ENCODE peak calls at places on chromosomes 6 and 20, in five cellular contexts. G is HCT116, B is H1, Q is HepG2, V is GM12878. F is an unnamed sample. For H3K4me1, the result is how much of the 10 kb centered on the place peaks cover.

GRCh38 chr6:113564401-113565161 is 292.6 kb upstream of the MARCKS start:
- DNase-seq in Q (peak), G (no peak), B (peak), V (no peak), F (peak)

GRCh38 chr6:150366118-150366778 is 2.6 kb upstream of the IYD start:
- DNase-seq in Q (no peak), G (no peak), B (no peak), V (no peak), F (no peak)

GRCh38 chr6:136526196-136526930 is 23.9 kb downstream of the MAP7 start:
- DNase-seq in B (peak), G (no peak), V (no peak), Q (peak), F (peak)

GRCh38 chr20:46631212-46631869 is 19.9 kb downstream of the SLC13A3 start:
- DNase-seq in B (no peak), V (no peak), Q (peak), G (no peak), F (no peak)

GRCh38 chr6:31474871-31475286 is 23.1 kb upstream of the MICB start:
- DNase-seq in V (no peak), B (no peak), G (no peak), Q (no peak), F (no peak)

GRCh38 chr20:25280051-25280573 is 32.2 kb downstream of the PYGB start:
- DNase-seq in G (no peak), V (no peak), Q (no peak), B (no peak), F (no peak)

GRCh38 chr20:63016514-63017075 is 9.8 kb upstream of the BHLHE23 start:
- DNase-seq in Q (no peak), B (no peak), V (no peak), G (no peak), F (no peak)

GRCh38 chr6:157209865-157210530 is 113.3 kb downstream of the TMEM242 start:
- DNase-seq in B (no peak), Q (no peak), G (no peak), V (no peak), F (no peak)

GRCh38 chr6:138468320-138469015 is 30.8 kb downstream of the NHSL1 start:
- DNase-seq in Q (peak), V (no peak), B (no peak), G (peak), F (no peak)

GRCh38 chr6:44735631-44735963 is 348.1 kb downstream of the CDC5L start:
- DNase-seq in B (no peak), V (peak), Q (no peak), G (no peak), F (no peak)

GRCh38 chr6:85252552-85252951 is 197.3 kb upstream of the NT5E start:
- DNase-seq in B (no peak), G (no peak), Q (no peak), V (no peak), F (no peak)

GRCh38 chr20:40908311-40908710 is 120.3 kb upstream of the TOP1 start:
- DNase-seq in B (no peak), Q (no peak), G (no peak), V (no peak), F (no peak)

GRCh38 chr6:6515691-6516607 is 72.6 kb upstream of the LY86 start:
- DNase-seq in Q (no peak), V (peak), B (no peak), G (no peak), F (no peak)

GRCh38 chr6:68094070-68094469 is 541.0 kb upstream of the ADGRB3 start:
- DNase-seq in V (peak), Q (no peak), B (no peak), G (no peak), F (no peak)

GRCh38 chr6:77740380-77740779 is 87.5 kb downstream of the MEI4 start:
- DNase-seq in V (no peak), G (peak), Q (peak), B (no peak), F (no peak)

GRCh38 chr6:28291573-28291972 is 10.2 kb downstream of the PGBD1 start:
- DNase-seq in V (no peak), G (no peak), Q (no peak), B (no peak), F (no peak)

GRCh38 chr6:41190791-41191190 is 10.2 kb downstream of the TREML2 start:
- DNase-seq in V (no peak), Q (no peak), G (no peak), B (no peak), F (no peak)

GRCh38 chr6:150016324-150017185 is 8.8 kb downstream of the RAET1L start:
- DNase-seq in V (no peak), Q (peak), G (peak), B (no peak), F (peak)

GRCh38 chr6:18265099-18265372 is 706 bp upstream of the DEK start:
- DNase-seq in G (no peak), V (no peak), B (no peak), Q (no peak), F (no peak)

GRCh38 chr6:100577425-100577824 is 112.7 kb upstream of the SIM1 start:
- DNase-seq in G (no peak), B (no peak), V (no peak), Q (no peak), F (no peak)
- H3K4me1 ChIP-seq in G (under half), B (under half), V (under half), Q (under half), F (under half)

GRCh38 chr6:25277857-25278256 is 1.3 kb upstream of the CARMIL1 start:
- DNase-seq in V (no peak), G (no peak), Q (no peak), B (no peak), F (no peak)

GRCh38 chr6:25278914-25279747 is at the start of gene CARMIL1:
- DNase-seq in Q (peak), V (no peak), B (peak), G (peak), F (peak)

GRCh38 chr6:25280617-25280990 is 1.4 kb downstream of the CARMIL1 start:
- DNase-seq in Q (peak), V (no peak), B (no peak), G (no peak), F (no peak)

GRCh38 chr6:25278557-25278913 is 639 bp upstream of the CARMIL1 start:
- DNase-seq in V (no peak), G (no peak), Q (no peak), B (no peak), F (peak)

GRCh38 chr6:25279748-25280616 is 808 bp downstream of the CARMIL1 start:
- DNase-seq in B (peak), V (no peak), G (no peak), Q (peak), F (peak)
- TF ChIP-seq ZNF274 in B (no peak), V (no peak), G (no peak), Q (peak), F (no peak)

GRCh38 chr6:10269814-10270472 is 144.9 kb downstream of the TFAP2A start:
- DNase-seq in G (no peak), Q (peak), B (no peak), V (no peak), F (no peak)

GRCh38 chr6:10268661-10269060 is 146.2 kb downstream of the TFAP2A start:
- DNase-seq in V (no peak), B (no peak), Q (no peak), G (no peak), F (no peak)

GRCh38 chr6:10268111-10268510 is 146.8 kb downstream of the TFAP2A start:
- DNase-seq in B (peak), G (no peak), V (no peak), Q (no peak), F (peak)

GRCh38 chr6:10272591-10272990 is 142.3 kb downstream of the TFAP2A start:
- DNase-seq in Q (no peak), B (no peak), G (no peak), V (no peak), F (no peak)

GRCh38 chr6:10271982-10272381 is 142.9 kb downstream of the TFAP2A start:
- DNase-seq in V (no peak), Q (no peak), G (no peak), B (no peak), F (no peak)
- H3K4me1 ChIP-seq in V (under half), Q (under half), G (under half), B (under half), F (under half)

DNA sequence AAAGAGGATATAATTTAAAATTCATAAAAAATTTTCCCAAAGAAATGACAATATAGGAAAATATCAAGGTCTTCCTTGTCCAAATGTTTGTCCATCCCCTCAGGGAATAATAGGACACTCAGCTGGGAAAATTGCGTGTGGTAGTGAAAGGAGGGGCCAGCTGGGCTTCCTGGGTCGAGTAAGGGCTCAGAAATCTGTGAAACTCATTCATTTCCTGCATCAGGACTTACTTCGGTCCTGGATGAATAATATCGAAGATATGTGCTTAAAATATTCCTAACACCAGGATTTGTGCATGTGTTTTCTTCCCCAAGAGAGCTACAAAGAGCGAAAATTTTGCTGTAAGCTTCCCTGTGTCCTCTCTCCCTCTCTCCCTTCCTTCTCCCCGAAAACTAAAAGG is 118.2 kb upstream of the GJE1 start:
- DNase-seq in Q (no peak), G (peak), V (no peak), B (no peak), F (no peak)
- TF ChIP-seq ZNF274 in Q (no peak), G (no peak), V (no peak), B (no peak), F (no peak)

DNA sequence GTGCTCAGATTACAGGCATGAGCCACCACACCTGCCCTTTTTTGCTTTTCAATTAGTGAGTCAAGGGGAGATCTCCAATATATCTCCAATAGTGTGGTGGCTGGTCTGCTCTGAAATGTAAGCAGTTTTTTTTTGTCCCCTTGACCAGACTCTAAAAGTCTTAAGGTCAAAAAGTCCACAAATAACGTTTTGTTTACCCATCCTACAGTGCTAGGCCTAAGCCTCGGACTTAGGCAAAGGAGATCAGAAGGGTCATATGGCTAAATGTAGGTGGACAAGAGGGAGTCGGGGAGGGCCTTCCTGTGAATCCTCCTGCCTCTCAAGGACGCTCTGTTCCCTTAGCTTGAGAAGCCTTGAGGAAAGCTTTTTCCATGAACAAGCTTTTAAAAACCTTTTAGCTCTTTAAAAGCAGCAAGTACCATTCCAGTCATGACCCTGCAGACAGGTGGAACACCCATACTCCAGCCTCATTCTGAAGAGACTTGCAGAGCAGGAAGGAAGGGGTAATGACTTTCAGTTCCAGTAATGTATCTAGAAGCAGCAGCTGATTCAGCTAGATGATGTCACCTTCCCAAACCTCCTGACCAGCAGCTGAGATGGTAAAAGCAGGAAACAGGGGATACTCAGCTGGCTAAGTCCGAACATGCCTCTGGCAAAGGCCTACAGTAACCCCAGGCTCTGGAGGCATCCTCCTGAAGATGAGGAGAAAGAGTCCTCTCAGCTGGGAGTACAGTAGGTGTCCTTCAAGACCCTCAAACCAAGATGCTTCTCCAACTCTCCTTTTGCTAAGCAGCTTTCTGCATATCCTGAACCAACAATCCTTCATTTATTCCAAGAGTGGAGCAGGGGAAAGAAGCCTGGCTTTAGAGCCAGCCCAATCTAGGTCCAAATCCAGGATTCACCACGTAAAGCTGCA is 23.6 kb downstream of the BCL2L1 start:
- DNase-seq in G (peak), B (no peak), V (no peak), Q (peak), F (no peak)
- H3K4me1 ChIP-seq in G (half or more), B (under half), V (under half), Q (half or more), F (under half)

DNA sequence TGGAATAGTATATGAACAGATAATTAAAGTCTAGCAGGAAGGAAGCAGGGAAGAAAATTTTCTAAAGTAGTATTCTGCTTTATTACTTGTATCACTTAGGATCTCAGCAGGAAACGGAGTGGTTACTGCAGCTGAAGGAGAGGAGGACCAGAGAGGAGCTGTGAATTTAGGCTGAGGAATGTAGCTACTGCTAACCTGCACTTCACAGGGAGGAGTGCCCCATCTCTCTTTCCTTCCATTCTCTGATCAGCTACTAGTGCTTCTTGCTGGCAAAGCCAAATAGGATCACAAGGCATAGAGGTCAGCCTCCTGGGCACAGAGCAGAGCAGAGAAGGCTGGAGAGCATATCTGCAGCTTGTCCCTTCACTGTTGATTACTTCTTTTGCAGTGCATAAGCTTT is 205.3 kb upstream of the ASCC3 start:
- DNase-seq in G (no peak), V (no peak), B (no peak), Q (no peak), F (peak)
- TF ChIP-seq ZNF274 in G (no peak), V (no peak), B (no peak), Q (no peak), F (no peak)

DNA sequence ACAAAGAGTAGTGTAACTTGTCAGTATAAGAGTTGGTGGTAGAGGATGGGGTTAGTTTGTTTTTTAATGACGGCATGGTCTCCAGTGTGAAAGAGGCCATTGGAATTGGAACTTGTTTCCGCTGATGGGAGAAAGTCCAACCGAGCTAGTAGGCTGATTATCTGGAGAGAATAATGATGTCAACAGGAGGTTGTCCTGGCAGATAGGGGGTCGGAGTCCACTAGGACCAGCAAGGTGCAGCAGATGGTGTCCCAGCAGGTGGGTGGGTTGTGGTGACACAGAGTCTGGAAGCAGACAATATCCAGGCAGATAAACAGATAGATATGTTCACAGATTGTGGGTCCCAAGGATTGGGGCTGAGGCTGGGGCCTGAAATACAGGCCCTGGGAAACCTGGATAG is 35.1 kb downstream of the PKIB start:
- DNase-seq in Q (no peak), V (no peak), B (no peak), G (no peak), F (no peak)
- H3K4me1 ChIP-seq in Q (under half), V (under half), B (under half), G (under half), F (under half)

DNA sequence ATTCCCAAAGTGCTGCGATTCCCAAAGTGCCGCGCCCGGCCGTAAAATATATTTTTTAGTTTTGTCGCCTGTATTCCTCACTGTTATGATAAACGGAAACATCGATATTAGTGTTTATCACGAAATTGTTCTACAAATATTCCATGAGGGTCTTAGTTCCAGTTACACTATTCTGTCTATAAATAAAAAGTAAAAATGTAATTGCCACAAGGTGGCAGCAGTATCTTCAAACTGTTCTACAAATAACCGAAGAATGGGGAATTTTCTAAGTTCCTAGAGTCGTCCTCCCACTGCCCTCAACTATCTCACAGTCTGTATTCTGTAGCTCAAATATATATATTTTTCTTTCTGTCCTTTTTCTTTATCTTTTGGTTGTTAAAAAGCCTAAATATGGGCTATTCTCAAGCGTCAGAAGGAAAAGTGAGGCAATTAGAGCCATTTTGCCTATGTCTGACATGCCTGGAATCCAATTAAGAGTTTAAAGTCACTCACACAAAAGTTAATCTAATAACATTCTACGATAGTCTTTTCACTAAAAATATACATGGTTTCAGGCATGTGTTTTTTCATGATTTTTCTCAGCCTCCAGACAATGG is 14.1 kb upstream of the FAM162B start:
- DNase-seq in V (no peak), Q (peak), G (peak), B (no peak), F (no peak)
- TF ChIP-seq ZNF274 in V (no peak), Q (no peak), G (no peak), B (no peak), F (no peak)

F was measured in NT2/D1.